ENCODE peak calls at places on chromosomes 6 and 20, in five cellular contexts. One of them, this sample, is unnamed.

GRCh38 chr6:161308075-161308655 is 34.3 kb upstream of the AGPAT4 start:
- DNase-seq in suprapubic skin: no peak
- DNase-seq in SK-N-SH: no peak
- DNase-seq in upper lobe of left lung: no peak
- DNase-seq in transverse colon: no peak
- DNase-seq in this sample: peak; percentile 34

GRCh38 chr6:136503303-136503702 is 46.9 kb downstream of the MAP7 start:
- DNase-seq in suprapubic skin: no peak
- DNase-seq in SK-N-SH: no peak
- DNase-seq in upper lobe of left lung: no peak
- DNase-seq in transverse colon: no peak
- DNase-seq in this sample: no peak

GRCh38 chr20:2917266-2917665 is 44.0 kb downstream of the PTPRA start:
- DNase-seq in suprapubic skin: no peak
- DNase-seq in SK-N-SH: no peak
- DNase-seq in upper lobe of left lung: no peak
- DNase-seq in transverse colon: no peak
- DNase-seq in this sample: no peak

GRCh38 chr20:43191946-43192847 is 2.5 kb upstream of the PTPRT start:
- DNase-seq in suprapubic skin: no peak
- DNase-seq in SK-N-SH: peak; percentile 79
- DNase-seq in upper lobe of left lung: peak; percentile 78
- DNase-seq in transverse colon: no peak
- DNase-seq in this sample: no peak

GRCh38 chr20:37348643-37349516 is 2.9 kb downstream of the SRC start:
- DNase-seq in suprapubic skin: peak; percentile 48
- DNase-seq in SK-N-SH: peak; percentile 14
- DNase-seq in upper lobe of left lung: no peak
- DNase-seq in transverse colon: no peak
- DNase-seq in this sample: no peak

GRCh38 chr20:50980071-50980681 is 21.6 kb downstream of the MOCS3 start:
- DNase-seq in suprapubic skin: no peak
- DNase-seq in SK-N-SH: no peak
- DNase-seq in upper lobe of left lung: no peak
- DNase-seq in transverse colon: no peak
- DNase-seq in this sample: no peak

GRCh38 chr20:36339646-36340592 is 33.8 kb downstream of the DLGAP4 start:
- DNase-seq in suprapubic skin: no peak
- DNase-seq in SK-N-SH: no peak
- DNase-seq in upper lobe of left lung: no peak
- DNase-seq in transverse colon: no peak
- DNase-seq in this sample: no peak

GRCh38 chr6:16331328-16332174 is 93.2 kb downstream of the GMPR start:
- DNase-seq in suprapubic skin: no peak
- DNase-seq in SK-N-SH: peak; percentile 83
- DNase-seq in upper lobe of left lung: no peak
- DNase-seq in transverse colon: peak; percentile 74
- DNase-seq in this sample: no peak

GRCh38 chr20:17939622-17940446 is 28.8 kb downstream of the SNX5 start:
- DNase-seq in suprapubic skin: no peak
- DNase-seq in SK-N-SH: no peak
- DNase-seq in upper lobe of left lung: no peak
- DNase-seq in transverse colon: no peak
- DNase-seq in this sample: no peak

DNA sequence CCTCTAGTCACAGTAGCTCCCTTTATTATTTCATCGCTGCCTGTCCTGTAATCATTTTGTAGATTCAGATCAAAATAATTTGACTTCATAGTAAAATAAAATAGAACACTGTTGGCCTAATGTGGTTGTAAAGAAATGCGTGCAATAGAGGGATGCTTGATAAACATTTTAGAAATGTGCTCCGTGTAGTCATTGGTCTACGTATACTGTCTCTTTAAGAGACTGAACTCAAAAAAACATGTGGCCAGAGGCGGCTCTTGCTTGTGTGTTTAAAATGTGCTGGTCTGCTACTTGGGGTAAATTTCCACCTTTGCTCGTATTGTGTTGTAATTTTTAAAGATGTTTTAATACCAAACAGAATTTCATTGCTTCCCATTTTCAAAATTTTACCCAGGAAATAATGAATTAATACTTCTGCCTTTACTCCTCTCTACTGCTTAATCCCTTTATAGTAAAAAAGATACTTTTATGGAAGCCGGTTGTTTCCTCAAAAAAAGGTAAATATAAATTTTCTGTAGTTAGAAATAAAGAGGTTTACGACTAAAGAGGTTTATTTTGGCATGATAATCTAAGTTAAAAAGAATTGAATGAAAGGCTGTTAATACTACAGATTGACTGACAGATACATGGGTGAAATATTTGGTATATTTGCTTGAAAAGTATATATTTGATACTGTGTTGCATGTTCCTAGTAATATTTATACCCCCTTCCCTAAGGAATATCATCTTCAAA is 2.0 kb downstream of the LIN28B start:
- DNase-seq in suprapubic skin: no peak
- DNase-seq in SK-N-SH: no peak
- DNase-seq in upper lobe of left lung: no peak
- DNase-seq in transverse colon: no peak
- DNase-seq in this sample: no peak
- TF ChIP-seq POLR2AphosphoS5 in suprapubic skin: no peak
- TF ChIP-seq POLR2AphosphoS5 in SK-N-SH: no peak
- TF ChIP-seq POLR2AphosphoS5 in upper lobe of left lung: no peak
- TF ChIP-seq POLR2AphosphoS5 in transverse colon: no peak
- TF ChIP-seq POLR2AphosphoS5 in this sample: no peak

DNA sequence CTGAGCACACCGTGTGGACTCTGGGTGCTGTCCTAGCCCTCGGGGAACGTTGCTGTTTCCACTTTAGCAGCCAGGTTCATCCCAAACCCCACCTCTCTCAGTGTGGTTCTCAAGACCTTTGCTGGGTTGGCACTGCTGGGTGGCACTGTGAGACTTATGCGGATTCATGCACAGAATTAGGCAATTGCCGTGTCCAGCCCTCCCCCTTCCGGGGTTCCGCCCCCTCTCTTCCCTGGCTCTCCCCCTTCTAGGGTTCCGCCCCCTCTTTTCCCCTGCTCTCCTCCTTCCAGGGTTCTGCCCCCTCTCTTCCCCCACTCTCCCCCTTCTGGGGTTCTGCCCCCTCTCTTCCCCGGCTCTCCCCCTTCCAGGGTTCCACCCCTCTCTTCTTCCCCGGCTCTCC is 39.8 kb upstream of the SLCO4A1 start:
- DNase-seq in suprapubic skin: no peak
- DNase-seq in SK-N-SH: no peak
- DNase-seq in upper lobe of left lung: no peak
- DNase-seq in transverse colon: peak; percentile 23
- DNase-seq in this sample: no peak
- H3K27ac ChIP-seq in suprapubic skin: peak overlapping the region; percentile 77
- H3K27ac ChIP-seq in SK-N-SH: no peak overlapping the region
- H3K27ac ChIP-seq in upper lobe of left lung: peak overlapping the region; percentile 89
- H3K27ac ChIP-seq in transverse colon: no peak overlapping the region
- H3K27ac ChIP-seq in this sample: peak overlapping the region; percentile 57

GRCh38 chr6:12331951-12332749 is 42.0 kb downstream of the EDN1 start:
- DNase-seq in suprapubic skin: peak; percentile 15
- DNase-seq in SK-N-SH: no peak
- DNase-seq in upper lobe of left lung: no peak
- DNase-seq in transverse colon: peak; percentile 58
- DNase-seq in this sample: no peak
- TF ChIP-seq POLR2AphosphoS5 in suprapubic skin: no peak
- TF ChIP-seq POLR2AphosphoS5 in SK-N-SH: no peak
- TF ChIP-seq POLR2AphosphoS5 in upper lobe of left lung: no peak
- TF ChIP-seq POLR2AphosphoS5 in transverse colon: no peak
- TF ChIP-seq POLR2AphosphoS5 in this sample: no peak

DNA sequence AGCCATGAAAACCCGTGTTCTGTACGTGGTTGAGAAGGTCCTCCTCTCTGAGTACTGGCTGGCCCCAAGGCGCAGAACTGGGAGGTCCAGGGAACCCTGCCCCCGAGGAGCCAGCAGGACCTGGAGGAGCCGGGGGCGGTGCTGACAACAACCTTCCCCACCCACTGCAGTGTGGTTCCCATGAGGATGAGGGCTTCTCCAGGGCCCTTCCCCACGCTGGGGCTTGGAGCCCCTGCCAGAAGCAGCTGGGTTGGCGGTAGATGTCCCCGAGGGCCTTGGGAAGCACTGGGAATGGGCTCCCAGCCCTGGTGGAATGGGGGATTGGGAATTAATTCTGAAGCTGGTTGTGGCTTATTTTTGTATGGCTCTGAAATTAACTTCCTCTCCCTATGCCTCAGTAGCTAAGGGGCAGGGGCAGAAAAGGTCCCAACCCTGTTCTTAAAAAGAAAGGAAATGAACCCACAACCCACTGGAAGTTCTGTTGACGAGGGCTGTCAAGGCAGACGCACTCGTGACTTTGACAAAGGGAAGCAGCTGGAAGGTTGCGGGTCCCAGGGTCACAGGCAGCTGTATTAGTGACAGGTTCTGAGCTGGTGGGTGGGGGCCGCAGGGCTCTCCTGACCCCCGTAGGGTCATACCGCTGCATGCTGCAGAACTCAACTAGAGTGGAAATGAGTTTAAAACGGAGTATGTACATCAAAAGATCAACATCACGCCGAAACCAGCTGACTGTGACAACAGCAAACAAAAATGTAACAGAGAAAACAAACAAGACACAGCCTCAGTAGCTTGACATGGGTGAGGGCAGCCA is 13.9 kb upstream of the HELZ2 start:
- DNase-seq in suprapubic skin: no peak
- DNase-seq in SK-N-SH: no peak
- DNase-seq in upper lobe of left lung: peak; percentile 27
- DNase-seq in transverse colon: no peak
- DNase-seq in this sample: no peak
- H3K27ac ChIP-seq in suprapubic skin: no peak overlapping the region
- H3K27ac ChIP-seq in SK-N-SH: no peak overlapping the region
- H3K27ac ChIP-seq in upper lobe of left lung: no peak overlapping the region
- H3K27ac ChIP-seq in transverse colon: no peak overlapping the region
- H3K27ac ChIP-seq in this sample: no peak overlapping the region

GRCh38 chr20:44747166-44748004 is 1.7 kb downstream of the KCNK15 start:
- DNase-seq in suprapubic skin: peak; percentile 87
- DNase-seq in SK-N-SH: peak; percentile 86
- DNase-seq in upper lobe of left lung: no peak
- DNase-seq in transverse colon: peak; percentile 83
- DNase-seq in this sample: peak; percentile 96
- TF ChIP-seq POLR2AphosphoS5 in suprapubic skin: no peak
- TF ChIP-seq POLR2AphosphoS5 in SK-N-SH: no peak
- TF ChIP-seq POLR2AphosphoS5 in upper lobe of left lung: no peak
- TF ChIP-seq POLR2AphosphoS5 in transverse colon: no peak
- TF ChIP-seq POLR2AphosphoS5 in this sample: no peak

GRCh38 chr20:15603978-15604377 is 969.3 kb downstream of the KIF16B start:
- DNase-seq in suprapubic skin: no peak
- DNase-seq in SK-N-SH: no peak
- DNase-seq in upper lobe of left lung: no peak
- DNase-seq in transverse colon: no peak
- DNase-seq in this sample: no peak

GRCh38 chr20:15604406-15604805 is 968.8 kb downstream of the KIF16B start:
- DNase-seq in suprapubic skin: no peak
- DNase-seq in SK-N-SH: no peak
- DNase-seq in upper lobe of left lung: no peak
- DNase-seq in transverse colon: no peak
- DNase-seq in this sample: no peak

GRCh38 chr20:15599961-15600360 is 973.3 kb downstream of the KIF16B start:
- DNase-seq in suprapubic skin: no peak
- DNase-seq in SK-N-SH: no peak
- DNase-seq in upper lobe of left lung: no peak
- DNase-seq in transverse colon: no peak
- DNase-seq in this sample: no peak

GRCh38 chr20:15600565-15600964 is 972.7 kb downstream of the KIF16B start:
- DNase-seq in suprapubic skin: no peak
- DNase-seq in SK-N-SH: no peak
- DNase-seq in upper lobe of left lung: no peak
- DNase-seq in transverse colon: no peak
- DNase-seq in this sample: no peak

DNA sequence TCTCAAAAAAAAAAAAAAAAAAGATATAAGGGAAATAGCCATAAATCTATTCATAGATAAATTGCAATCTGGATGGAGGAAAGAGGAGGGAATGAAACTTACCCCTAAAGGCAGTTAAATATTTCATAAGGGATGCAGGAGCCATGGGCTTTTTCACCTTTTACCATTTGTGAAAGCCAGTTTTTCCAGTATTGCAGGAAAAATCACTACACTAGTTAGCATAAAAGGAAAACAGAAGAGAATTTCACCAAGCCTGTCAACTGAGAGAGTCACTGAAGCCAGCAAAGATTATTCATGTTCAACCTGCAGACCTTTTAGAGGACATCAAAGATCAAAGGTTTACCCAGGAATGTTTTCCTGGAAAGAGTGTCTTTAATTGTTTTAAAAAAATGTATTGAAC is 969.7 kb downstream of the KIF16B start:
- DNase-seq in suprapubic skin: no peak
- DNase-seq in SK-N-SH: no peak
- DNase-seq in upper lobe of left lung: no peak
- DNase-seq in transverse colon: no peak
- DNase-seq in this sample: no peak
- H3K27ac ChIP-seq in suprapubic skin: no peak overlapping the region
- H3K27ac ChIP-seq in SK-N-SH: no peak overlapping the region
- H3K27ac ChIP-seq in upper lobe of left lung: no peak overlapping the region
- H3K27ac ChIP-seq in transverse colon: no peak overlapping the region
- H3K27ac ChIP-seq in this sample: no peak overlapping the region

This sample was measured in esophagus muscularis mucosa.